ENCODE peak calls at places on chromosomes 2 and 18, in seven cellular contexts. One of them, this sample, is unnamed. For H3K4me1, the result is how much of the 10 kb centered on the place peaks cover.

GRCh38 chr2:29064746-29065478 is 9.4 kb downstream of the PCARE start:
- DNase-seq in GM23248: no peak
- DNase-seq in Peyer's patch: no peak
- DNase-seq in tibial artery: no peak
- DNase-seq in endodermal cell: no peak
- DNase-seq in psoas muscle: no peak
- DNase-seq in fibroblast of lung: no peak
- DNase-seq in this sample: no peak

GRCh38 chr2:31033032-31033431 is 105.2 kb downstream of the GALNT14 start:
- DNase-seq in GM23248: no peak
- DNase-seq in Peyer's patch: no peak
- DNase-seq in tibial artery: no peak
- DNase-seq in endodermal cell: peak
- DNase-seq in psoas muscle: no peak
- DNase-seq in fibroblast of lung: no peak
- DNase-seq in this sample: no peak

GRCh38 chr18:24413148-24413547 is 13.3 kb upstream of the IMPACT start:
- DNase-seq in GM23248: peak
- DNase-seq in Peyer's patch: no peak
- DNase-seq in tibial artery: no peak
- DNase-seq in endodermal cell: peak
- DNase-seq in psoas muscle: no peak
- DNase-seq in fibroblast of lung: peak
- DNase-seq in this sample: peak

GRCh38 chr18:47528343-47528742 is 276.9 kb upstream of the SKOR2 start:
- DNase-seq in GM23248: no peak
- DNase-seq in Peyer's patch: no peak
- DNase-seq in tibial artery: no peak
- DNase-seq in endodermal cell: no peak
- DNase-seq in psoas muscle: no peak
- DNase-seq in fibroblast of lung: no peak
- DNase-seq in this sample: no peak

GRCh38 chr2:95274291-95275150 is at the start of gene PROM2:
- DNase-seq in GM23248: no peak
- DNase-seq in Peyer's patch: peak
- DNase-seq in tibial artery: peak
- DNase-seq in endodermal cell: peak
- DNase-seq in psoas muscle: no peak
- DNase-seq in fibroblast of lung: no peak
- DNase-seq in this sample: no peak

GRCh38 chr2:192254444-192254843 is 59.7 kb upstream of the TMEFF2 start:
- DNase-seq in GM23248: no peak
- DNase-seq in Peyer's patch: no peak
- DNase-seq in tibial artery: no peak
- DNase-seq in endodermal cell: no peak
- DNase-seq in psoas muscle: no peak
- DNase-seq in fibroblast of lung: no peak
- DNase-seq in this sample: no peak

GRCh38 chr2:12106440-12107080 is 360.1 kb downstream of the LPIN1 start:
- DNase-seq in GM23248: peak
- DNase-seq in Peyer's patch: peak
- DNase-seq in tibial artery: peak
- DNase-seq in endodermal cell: no peak
- DNase-seq in psoas muscle: peak
- DNase-seq in fibroblast of lung: peak
- DNase-seq in this sample: peak

GRCh38 chr2:168661404-168661869 is 141.0 kb upstream of the NOSTRIN start:
- DNase-seq in GM23248: no peak
- DNase-seq in Peyer's patch: no peak
- DNase-seq in tibial artery: no peak
- DNase-seq in endodermal cell: peak
- DNase-seq in psoas muscle: no peak
- DNase-seq in fibroblast of lung: peak
- DNase-seq in this sample: peak

GRCh38 chr2:133972786-133973185 is 281.1 kb upstream of the MGAT5 start:
- DNase-seq in GM23248: peak
- DNase-seq in Peyer's patch: no peak
- DNase-seq in tibial artery: no peak
- DNase-seq in endodermal cell: peak
- DNase-seq in psoas muscle: no peak
- DNase-seq in fibroblast of lung: peak
- DNase-seq in this sample: no peak

GRCh38 chr2:166127217-166128155 is at the start of gene SCN1A:
- DNase-seq in GM23248: peak
- DNase-seq in Peyer's patch: no peak
- DNase-seq in tibial artery: no peak
- DNase-seq in endodermal cell: peak
- DNase-seq in psoas muscle: no peak
- DNase-seq in fibroblast of lung: peak
- DNase-seq in this sample: no peak

GRCh38 chr2:159349674-159350299 is 63.3 kb upstream of the WDSUB1 start:
- DNase-seq in GM23248: peak
- DNase-seq in Peyer's patch: no peak
- DNase-seq in tibial artery: no peak
- DNase-seq in endodermal cell: no peak
- DNase-seq in psoas muscle: no peak
- DNase-seq in fibroblast of lung: no peak
- DNase-seq in this sample: no peak

GRCh38 chr18:45255142-45255890 is 360.0 kb upstream of the SLC14A2 start:
- DNase-seq in GM23248: peak
- DNase-seq in Peyer's patch: peak
- DNase-seq in tibial artery: no peak
- DNase-seq in endodermal cell: no peak
- DNase-seq in psoas muscle: no peak
- DNase-seq in fibroblast of lung: peak
- DNase-seq in this sample: no peak

GRCh38 chr2:182381225-182381624 is 45.6 kb downstream of the PDE1A start:
- DNase-seq in GM23248: no peak
- DNase-seq in Peyer's patch: no peak
- DNase-seq in tibial artery: no peak
- DNase-seq in endodermal cell: no peak
- DNase-seq in psoas muscle: no peak
- DNase-seq in fibroblast of lung: no peak
- DNase-seq in this sample: no peak

GRCh38 chr2:196225213-196225612 is 53.8 kb upstream of the STK17B start:
- DNase-seq in GM23248: peak
- DNase-seq in Peyer's patch: no peak
- DNase-seq in tibial artery: no peak
- DNase-seq in endodermal cell: no peak
- DNase-seq in psoas muscle: no peak
- DNase-seq in fibroblast of lung: peak
- DNase-seq in this sample: no peak

GRCh38 chr2:42339191-42339912 is 21.7 kb downstream of the COX7A2L start:
- DNase-seq in GM23248: peak
- DNase-seq in Peyer's patch: no peak
- DNase-seq in tibial artery: no peak
- DNase-seq in endodermal cell: peak
- DNase-seq in psoas muscle: no peak
- DNase-seq in fibroblast of lung: no peak
- DNase-seq in this sample: peak

GRCh38 chr2:43225093-43225787 is 1.2 kb downstream of the ZFP36L2 start:
- DNase-seq in GM23248: peak
- DNase-seq in Peyer's patch: peak
- DNase-seq in tibial artery: peak
- DNase-seq in endodermal cell: peak
- DNase-seq in psoas muscle: peak
- DNase-seq in fibroblast of lung: peak
- DNase-seq in this sample: peak

GRCh38 chr2:203759692-203760365 is 53.4 kb downstream of the CD28 start:
- DNase-seq in GM23248: peak
- DNase-seq in Peyer's patch: peak
- DNase-seq in tibial artery: no peak
- DNase-seq in endodermal cell: no peak
- DNase-seq in psoas muscle: peak
- DNase-seq in fibroblast of lung: peak
- DNase-seq in this sample: no peak

GRCh38 chr2:28452534-28453081 is 43.3 kb upstream of the PLB1 start:
- DNase-seq in GM23248: peak
- DNase-seq in Peyer's patch: peak
- DNase-seq in tibial artery: peak
- DNase-seq in endodermal cell: peak
- DNase-seq in psoas muscle: peak
- DNase-seq in fibroblast of lung: peak
- DNase-seq in this sample: peak

GRCh38 chr18:5895886-5896740 is 791 bp upstream of the TMEM200C start:
- DNase-seq in GM23248: peak
- DNase-seq in Peyer's patch: peak
- DNase-seq in tibial artery: peak
- DNase-seq in endodermal cell: peak
- DNase-seq in psoas muscle: peak
- DNase-seq in fibroblast of lung: peak
- DNase-seq in this sample: no peak

GRCh38 chr2:215397632-215398341 is 38.1 kb downstream of the FN1 start:
- DNase-seq in GM23248: peak
- DNase-seq in Peyer's patch: no peak
- DNase-seq in tibial artery: no peak
- DNase-seq in endodermal cell: no peak
- DNase-seq in psoas muscle: no peak
- DNase-seq in fibroblast of lung: peak
- DNase-seq in this sample: no peak

GRCh38 chr2:153536105-153536504 is 57.5 kb upstream of the RPRM start:
- DNase-seq in GM23248: no peak
- DNase-seq in Peyer's patch: no peak
- DNase-seq in tibial artery: no peak
- DNase-seq in endodermal cell: no peak
- DNase-seq in psoas muscle: no peak
- DNase-seq in fibroblast of lung: no peak
- DNase-seq in this sample: no peak

GRCh38 chr18:31274915-31275314 is 43.0 kb upstream of the DSG1 start:
- DNase-seq in GM23248: no peak
- DNase-seq in Peyer's patch: peak
- DNase-seq in tibial artery: no peak
- DNase-seq in endodermal cell: no peak
- DNase-seq in psoas muscle: peak
- DNase-seq in fibroblast of lung: peak
- DNase-seq in this sample: no peak
- H3K4me3 ChIP-seq in GM23248: no peak
- H3K4me3 ChIP-seq in Peyer's patch: no peak
- H3K4me3 ChIP-seq in tibial artery: no peak
- H3K4me3 ChIP-seq in endodermal cell: no peak
- H3K4me3 ChIP-seq in psoas muscle: no peak
- H3K4me3 ChIP-seq in fibroblast of lung: no peak
- H3K4me3 ChIP-seq in this sample: no peak

GRCh38 chr2:74564222-74564621 is 9.7 kb downstream of the DOK1 start:
- DNase-seq in GM23248: peak
- DNase-seq in Peyer's patch: no peak
- DNase-seq in tibial artery: no peak
- DNase-seq in endodermal cell: peak
- DNase-seq in psoas muscle: no peak
- DNase-seq in fibroblast of lung: no peak
- DNase-seq in this sample: no peak

GRCh38 chr2:74558284-74559230 is 4.0 kb downstream of the DOK1 start:
- DNase-seq in GM23248: peak
- DNase-seq in Peyer's patch: no peak
- DNase-seq in tibial artery: no peak
- DNase-seq in endodermal cell: peak
- DNase-seq in psoas muscle: no peak
- DNase-seq in fibroblast of lung: no peak
- DNase-seq in this sample: no peak

GRCh38 chr2:74559912-74560311 is 5.4 kb downstream of the DOK1 start:
- DNase-seq in GM23248: no peak
- DNase-seq in Peyer's patch: no peak
- DNase-seq in tibial artery: no peak
- DNase-seq in endodermal cell: peak
- DNase-seq in psoas muscle: no peak
- DNase-seq in fibroblast of lung: no peak
- DNase-seq in this sample: no peak

GRCh38 chr2:74560591-74560990 is 6.1 kb downstream of the DOK1 start:
- DNase-seq in GM23248: peak
- DNase-seq in Peyer's patch: no peak
- DNase-seq in tibial artery: no peak
- DNase-seq in endodermal cell: peak
- DNase-seq in psoas muscle: no peak
- DNase-seq in fibroblast of lung: no peak
- DNase-seq in this sample: no peak

DNA sequence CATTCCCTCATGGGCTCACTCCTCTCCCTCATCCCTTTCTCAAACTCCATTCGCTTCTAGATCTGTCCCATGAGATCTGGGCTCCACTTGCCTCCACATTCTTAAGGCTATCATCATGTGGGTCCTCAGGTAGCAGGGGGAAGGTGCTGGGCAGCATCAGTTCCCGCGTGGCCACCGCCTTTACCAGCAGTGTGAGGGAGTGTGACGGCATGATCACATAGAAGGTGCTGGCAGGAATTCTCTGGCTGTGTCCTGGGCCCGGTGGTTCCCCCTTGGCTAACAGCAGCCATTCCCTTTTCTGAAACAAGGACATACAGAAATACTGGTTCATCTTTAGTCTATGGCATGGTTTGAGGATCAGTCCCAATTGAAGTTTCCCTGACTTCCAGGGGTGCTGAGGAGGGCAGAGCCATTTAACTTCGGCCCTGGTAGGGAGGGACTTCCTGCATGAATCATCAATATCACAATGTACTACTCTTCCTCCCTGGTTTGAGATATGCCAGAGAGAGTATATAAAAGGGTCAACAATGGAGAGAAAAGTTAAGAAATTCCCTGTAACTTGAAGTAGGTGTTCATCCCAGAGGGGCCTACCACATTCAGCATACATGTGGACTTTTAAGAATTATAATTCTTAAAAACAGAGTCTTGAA is 7.7 kb downstream of the DOK1 start:
- DNase-seq in GM23248: peak
- DNase-seq in Peyer's patch: no peak
- DNase-seq in tibial artery: no peak
- DNase-seq in endodermal cell: peak
- DNase-seq in psoas muscle: no peak
- DNase-seq in fibroblast of lung: no peak
- DNase-seq in this sample: no peak
- H3K4me1 ChIP-seq in GM23248: under half
- H3K4me1 ChIP-seq in Peyer's patch: under half
- H3K4me1 ChIP-seq in tibial artery: under half
- H3K4me1 ChIP-seq in endodermal cell: under half
- H3K4me1 ChIP-seq in psoas muscle: under half
- H3K4me1 ChIP-seq in fibroblast of lung: under half
- H3K4me1 ChIP-seq in this sample: under half

DNA sequence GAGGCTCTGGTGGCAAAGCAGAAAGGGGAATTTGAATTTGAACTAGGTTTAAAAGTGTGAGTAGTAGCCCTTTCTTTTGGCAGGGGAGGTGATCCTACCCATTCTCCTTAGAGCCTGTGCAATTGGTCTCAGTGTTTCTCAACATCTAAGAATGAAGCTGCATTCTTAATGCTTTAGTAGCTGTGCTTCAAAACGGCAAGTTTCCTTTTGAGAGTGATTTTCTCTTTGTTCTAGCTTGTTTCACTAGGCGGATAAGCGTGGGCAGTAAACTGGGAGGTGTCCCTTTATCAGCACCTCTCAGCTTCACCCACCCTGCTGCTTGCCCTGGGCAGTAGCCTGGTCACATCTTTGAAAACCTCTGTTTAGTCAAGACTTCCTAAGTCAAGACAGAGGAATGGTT is 6.7 kb downstream of the CRIM1 start:
- DNase-seq in GM23248: peak
- DNase-seq in Peyer's patch: no peak
- DNase-seq in tibial artery: no peak
- DNase-seq in endodermal cell: no peak
- DNase-seq in psoas muscle: no peak
- DNase-seq in fibroblast of lung: peak
- DNase-seq in this sample: no peak
- H3K4me3 ChIP-seq in GM23248: peak
- H3K4me3 ChIP-seq in Peyer's patch: no peak
- H3K4me3 ChIP-seq in tibial artery: no peak
- H3K4me3 ChIP-seq in endodermal cell: no peak
- H3K4me3 ChIP-seq in psoas muscle: peak
- H3K4me3 ChIP-seq in fibroblast of lung: no peak
- H3K4me3 ChIP-seq in this sample: no peak

GRCh38 chr2:67242456-67242855 is 154.7 kb upstream of the ETAA1 start:
- DNase-seq in GM23248: no peak
- DNase-seq in Peyer's patch: no peak
- DNase-seq in tibial artery: no peak
- DNase-seq in endodermal cell: no peak
- DNase-seq in psoas muscle: no peak
- DNase-seq in fibroblast of lung: no peak
- DNase-seq in this sample: no peak
- H3K4me1 ChIP-seq in GM23248: under half
- H3K4me1 ChIP-seq in Peyer's patch: under half
- H3K4me1 ChIP-seq in tibial artery: under half
- H3K4me1 ChIP-seq in endodermal cell: under half
- H3K4me1 ChIP-seq in psoas muscle: under half
- H3K4me1 ChIP-seq in fibroblast of lung: under half
- H3K4me1 ChIP-seq in this sample: under half

This sample was measured in BE2C.